ENCODE peak calls at places on chromosome 10, in four cellular contexts. One of them, this sample, is unnamed.

GRCh38 chr10:104317195-104318095 is 20.8 kb downstream of the ITPRIP start:
- DNase-seq in GM12878: no peak
- DNase-seq in GM12891: no peak
- DNase-seq in K562: no peak
- DNase-seq in this sample: no peak

GRCh38 chr10:43689618-43689954 is 40.9 kb upstream of the ZNF32 start:
- DNase-seq in GM12891: peak
- DNase-seq in GM12878: no peak
- DNase-seq in K562: peak
- DNase-seq in this sample: peak

GRCh38 chr10:80517416-80518142 is 20.1 kb upstream of the SH2D4B start:
- DNase-seq in GM12891: no peak
- DNase-seq in K562: no peak
- DNase-seq in GM12878: no peak
- DNase-seq in this sample: no peak

GRCh38 chr10:8365935-8366911 is 311.7 kb downstream of the GATA3 start:
- DNase-seq in GM12891: no peak
- DNase-seq in GM12878: peak
- DNase-seq in K562: no peak
- DNase-seq in this sample: no peak

GRCh38 chr10:6135039-6135438 is 46.2 kb downstream of the RBM17 start:
- DNase-seq in GM12878: peak
- DNase-seq in K562: no peak
- DNase-seq in GM12891: no peak
- DNase-seq in this sample: no peak

GRCh38 chr10:90847436-90847835 is 10.4 kb downstream of the HTR7 start:
- DNase-seq in K562: no peak
- DNase-seq in GM12878: no peak
- DNase-seq in GM12891: no peak
- DNase-seq in this sample: peak

GRCh38 chr10:102133373-102134195 is 744 bp downstream of the PPRC1 start:
- DNase-seq in GM12891: peak
- DNase-seq in GM12878: no peak
- DNase-seq in K562: peak
- DNase-seq in this sample: peak

GRCh38 chr10:43965033-43965917 is 316.6 kb upstream of the ZNF32 start:
- DNase-seq in GM12891: no peak
- DNase-seq in GM12878: peak
- DNase-seq in K562: no peak
- DNase-seq in this sample: no peak

GRCh38 chr10:76497671-76498070 is 1066.2 kb downstream of the LRMDA start:
- DNase-seq in GM12891: no peak
- DNase-seq in GM12878: no peak
- DNase-seq in K562: no peak
- DNase-seq in this sample: no peak

GRCh38 chr10:78556700-78557432 is 511.9 kb upstream of the ZMIZ1 start:
- DNase-seq in GM12878: no peak
- DNase-seq in K562: no peak
- DNase-seq in GM12891: no peak
- DNase-seq in this sample: no peak

GRCh38 chr10:58016614-58017013 is 251.1 kb downstream of the IPMK start:
- DNase-seq in K562: no peak
- DNase-seq in GM12891: no peak
- DNase-seq in GM12878: no peak
- DNase-seq in this sample: no peak

GRCh38 chr10:77269163-77269562 is 368.4 kb downstream of the KCNMA1 start:
- DNase-seq in GM12878: no peak
- DNase-seq in K562: no peak
- DNase-seq in GM12891: no peak
- DNase-seq in this sample: no peak

GRCh38 chr10:97416565-97416964 is 9.4 kb upstream of the PGAM1 start:
- DNase-seq in GM12878: no peak
- DNase-seq in K562: no peak
- DNase-seq in GM12891: no peak
- DNase-seq in this sample: no peak

GRCh38 chr10:99540673-99541531 is 8.2 kb downstream of the NKX2-3 start:
- DNase-seq in GM12878: no peak
- DNase-seq in GM12891: no peak
- DNase-seq in K562: no peak
- DNase-seq in this sample: no peak
- TF ChIP-seq SPI1 in GM12878: no peak
- TF ChIP-seq SPI1 in GM12891: no peak
- TF ChIP-seq SPI1 in K562: no peak
- TF ChIP-seq SPI1 in this sample: no peak

DNA sequence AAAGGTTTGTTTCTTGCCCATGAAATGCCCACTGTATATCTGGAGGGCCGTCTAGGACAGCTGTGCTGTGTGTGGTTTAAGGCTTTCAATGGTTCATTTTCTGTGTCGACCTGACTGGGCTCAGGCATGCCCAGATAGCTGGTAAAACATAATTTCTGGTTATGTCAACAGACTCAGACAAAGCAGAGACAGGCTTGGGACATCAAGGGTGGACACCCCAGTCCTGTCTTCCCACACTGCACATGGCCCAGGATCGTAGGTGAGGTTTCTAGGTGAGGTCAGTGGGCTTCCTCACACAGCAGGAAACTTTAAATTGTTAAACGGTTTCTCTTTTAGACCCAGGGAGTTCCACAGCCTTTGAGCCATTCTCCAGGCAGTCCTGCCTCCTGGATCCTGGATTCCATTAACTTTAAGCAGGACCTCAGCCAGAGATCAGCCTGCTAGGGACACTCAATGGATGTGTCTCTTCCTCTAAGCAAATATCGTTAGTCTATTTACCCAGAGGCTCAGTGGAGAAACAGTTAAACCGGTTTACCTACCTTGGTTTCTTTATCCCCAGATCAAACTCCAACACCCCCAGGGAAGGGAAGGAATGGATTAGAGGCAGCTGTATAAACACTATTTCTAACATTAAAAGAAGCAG is 66.4 kb downstream of the ST8SIA6 start:
- DNase-seq in GM12878: no peak
- DNase-seq in GM12891: no peak
- DNase-seq in K562: no peak
- DNase-seq in this sample: no peak
- TF ChIP-seq SPI1 in GM12878: no peak
- TF ChIP-seq SPI1 in GM12891: no peak
- TF ChIP-seq SPI1 in K562: no peak
- TF ChIP-seq SPI1 in this sample: no peak

GRCh38 chr10:3774814-3775670 is 10.0 kb downstream of the KLF6 start:
- DNase-seq in K562: peak
- DNase-seq in GM12878: no peak
- DNase-seq in GM12891: no peak
- DNase-seq in this sample: no peak

GRCh38 chr10:3778708-3779108 is 6.3 kb downstream of the KLF6 start:
- DNase-seq in GM12878: no peak
- DNase-seq in GM12891: no peak
- DNase-seq in K562: no peak
- DNase-seq in this sample: no peak

GRCh38 chr10:3777876-3778707 is 6.9 kb downstream of the KLF6 start:
- DNase-seq in GM12891: no peak
- DNase-seq in GM12878: no peak
- DNase-seq in K562: no peak
- DNase-seq in this sample: no peak

GRCh38 chr10:3775671-3776551 is 9.1 kb downstream of the KLF6 start:
- DNase-seq in GM12891: no peak
- DNase-seq in K562: no peak
- DNase-seq in GM12878: no peak
- DNase-seq in this sample: peak

DNA sequence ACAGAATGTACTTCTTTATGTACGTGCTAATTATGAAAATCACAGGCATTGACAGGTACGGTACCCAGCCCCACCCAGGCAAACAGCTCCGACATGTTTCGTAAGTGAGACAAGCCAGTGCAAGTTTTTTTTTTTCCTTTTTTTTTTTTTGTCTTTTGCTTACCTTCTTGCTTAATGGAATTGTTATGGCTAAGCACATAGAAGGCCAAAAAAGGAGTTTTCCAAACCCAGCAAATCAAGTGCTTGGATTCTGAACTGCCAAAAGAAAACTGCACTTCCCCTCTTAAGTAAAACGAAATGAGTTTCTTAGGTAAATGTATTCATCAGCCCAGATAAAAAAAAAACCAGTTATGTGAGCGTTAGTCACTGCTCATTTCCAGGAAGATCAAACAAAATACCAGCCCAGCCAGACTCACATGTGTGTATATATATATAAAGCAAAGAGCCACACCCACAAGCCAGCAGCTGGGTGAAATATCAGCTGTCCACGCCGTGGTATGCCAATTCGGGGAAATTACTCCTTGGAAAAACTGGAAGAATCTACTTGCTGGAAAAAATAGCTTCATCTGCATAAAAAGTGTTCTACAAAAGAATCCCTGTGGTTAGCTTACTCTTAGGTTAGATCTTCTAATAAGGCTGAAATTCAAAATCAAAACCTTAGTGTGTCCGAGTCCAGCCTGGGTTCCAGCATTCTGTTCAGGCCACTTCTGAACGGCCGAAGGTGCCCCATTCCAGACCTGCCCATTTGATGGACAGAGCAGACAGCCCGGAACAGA is 8.0 kb downstream of the KLF6 start:
- DNase-seq in GM12891: no peak
- DNase-seq in K562: peak
- DNase-seq in GM12878: no peak
- DNase-seq in this sample: no peak
- TF ChIP-seq SPI1 in GM12891: peak
- TF ChIP-seq SPI1 in K562: peak
- TF ChIP-seq SPI1 in GM12878: no peak
- TF ChIP-seq SPI1 in this sample: no peak

GRCh38 chr10:44974628-44975431 is 3.8 kb downstream of the DEPP1 start:
- DNase-seq in GM12891: peak
- DNase-seq in K562: peak
- DNase-seq in GM12878: no peak
- DNase-seq in this sample: peak

GRCh38 chr10:44973323-44974081 is 5.1 kb downstream of the DEPP1 start:
- DNase-seq in GM12891: no peak
- DNase-seq in K562: no peak
- DNase-seq in GM12878: no peak
- DNase-seq in this sample: peak

GRCh38 chr10:44975487-44976331 is 2.9 kb downstream of the DEPP1 start:
- DNase-seq in GM12891: no peak
- DNase-seq in K562: no peak
- DNase-seq in GM12878: no peak
- DNase-seq in this sample: peak

GRCh38 chr10:44972874-44973306 is 5.7 kb downstream of the DEPP1 start:
- DNase-seq in K562: no peak
- DNase-seq in GM12878: no peak
- DNase-seq in GM12891: no peak
- DNase-seq in this sample: no peak

GRCh38 chr10:44974082-44974627 is 4.5 kb downstream of the DEPP1 start:
- DNase-seq in GM12878: no peak
- DNase-seq in K562: no peak
- DNase-seq in GM12891: no peak
- DNase-seq in this sample: no peak
- TF ChIP-seq SPI1 in GM12878: no peak
- TF ChIP-seq SPI1 in K562: no peak
- TF ChIP-seq SPI1 in GM12891: no peak
- TF ChIP-seq SPI1 in this sample: peak

GRCh38 chr10:70747192-70747965 is 37.8 kb downstream of the TBATA start:
- DNase-seq in GM12891: no peak
- DNase-seq in K562: no peak
- DNase-seq in GM12878: no peak
- DNase-seq in this sample: no peak

GRCh38 chr10:70744617-70745138 is 40.5 kb downstream of the TBATA start:
- DNase-seq in K562: no peak
- DNase-seq in GM12891: no peak
- DNase-seq in GM12878: no peak
- DNase-seq in this sample: peak

GRCh38 chr10:70743430-70743788 is 41.8 kb downstream of the TBATA start:
- DNase-seq in K562: no peak
- DNase-seq in GM12891: no peak
- DNase-seq in GM12878: no peak
- DNase-seq in this sample: no peak

GRCh38 chr10:70743879-70744278 is 41.3 kb downstream of the TBATA start:
- DNase-seq in K562: peak
- DNase-seq in GM12891: no peak
- DNase-seq in GM12878: no peak
- DNase-seq in this sample: no peak

DNA sequence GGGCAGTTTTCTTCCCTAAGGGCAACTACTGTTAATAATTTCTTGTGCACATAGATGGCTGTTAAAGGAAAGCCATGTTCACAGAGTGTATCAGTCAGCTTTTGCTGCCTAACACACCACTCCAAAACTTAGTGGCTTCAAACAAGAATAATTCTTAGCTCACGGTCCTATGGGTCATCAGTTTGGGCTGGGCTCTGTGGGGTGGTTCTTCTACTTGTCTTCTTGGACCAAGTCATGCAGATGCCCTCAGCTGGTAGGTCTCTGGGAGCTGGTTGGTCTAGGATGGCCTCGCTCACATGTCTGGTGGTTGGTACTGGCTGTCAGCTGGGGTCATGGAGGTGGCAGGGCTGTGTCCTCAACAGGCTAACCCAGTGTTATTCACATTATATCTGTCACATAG is 39.6 kb downstream of the TBATA start:
- DNase-seq in K562: no peak
- DNase-seq in GM12891: no peak
- DNase-seq in GM12878: no peak
- DNase-seq in this sample: no peak
- TF ChIP-seq SPI1 in K562: no peak
- TF ChIP-seq SPI1 in GM12891: no peak
- TF ChIP-seq SPI1 in GM12878: no peak
- TF ChIP-seq SPI1 in this sample: no peak

DNA sequence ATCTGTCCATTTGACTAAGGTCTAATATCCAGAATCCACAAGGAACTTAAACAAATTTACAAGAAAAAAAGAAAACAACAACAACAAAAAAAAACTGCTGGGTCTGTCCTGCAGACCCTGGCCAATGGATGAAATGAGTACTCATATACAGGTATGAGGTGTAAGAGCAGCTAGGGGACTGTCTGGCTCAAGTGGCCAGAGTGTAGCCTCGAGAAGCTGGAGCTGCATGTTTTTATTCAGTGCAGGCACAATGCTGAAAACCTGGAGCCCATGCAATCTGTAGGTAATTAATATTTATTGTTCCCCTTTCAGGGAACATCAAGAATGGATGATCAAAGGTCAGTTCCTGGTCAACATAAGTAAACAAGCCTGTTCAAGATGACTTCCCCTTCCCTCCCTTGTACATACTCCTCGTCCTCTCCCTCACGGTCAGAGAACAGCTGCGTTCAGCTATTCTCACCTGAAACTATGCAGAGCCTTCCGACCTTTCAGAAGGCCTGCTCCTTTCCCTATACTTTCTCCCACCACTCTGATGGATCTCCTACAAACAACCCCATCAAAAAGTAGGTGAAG is 15.5 kb downstream of the CYP2C19 start:
- DNase-seq in GM12878: no peak
- DNase-seq in K562: no peak
- DNase-seq in GM12891: no peak
- DNase-seq in this sample: no peak
- TF ChIP-seq SPI1 in GM12878: no peak
- TF ChIP-seq SPI1 in K562: no peak
- TF ChIP-seq SPI1 in GM12891: no peak
- TF ChIP-seq SPI1 in this sample: no peak

GRCh38 chr10:52440612-52441285 is 126.7 kb downstream of the DKK1 start:
- DNase-seq in GM12878: no peak
- DNase-seq in K562: no peak
- DNase-seq in GM12891: no peak
- DNase-seq in this sample: no peak
- TF ChIP-seq SPI1 in GM12878: no peak
- TF ChIP-seq SPI1 in K562: no peak
- TF ChIP-seq SPI1 in GM12891: no peak
- TF ChIP-seq SPI1 in this sample: no peak

GRCh38 chr10:107653832-107654287 is 489.4 kb upstream of the SORCS1 start:
- DNase-seq in GM12891: no peak
- DNase-seq in GM12878: peak
- DNase-seq in K562: no peak
- DNase-seq in this sample: peak
- TF ChIP-seq SPI1 in GM12891: no peak
- TF ChIP-seq SPI1 in GM12878: no peak
- TF ChIP-seq SPI1 in K562: no peak
- TF ChIP-seq SPI1 in this sample: no peak

This sample was measured in HL-60.